ENCODE peak calls at places on chromosomes 1 and 21, in seven cellular contexts. One of them, this sample, is unnamed.

GRCh38 chr1:27970401-27970800 is 10.6 kb downstream of the XKR8 start:
- DNase-seq in amniotic stem cell: peak; percentile 50
- DNase-seq in ELR: peak; percentile 84
- DNase-seq in effector memory CD8-positive, alpha-beta T cell: no peak
- DNase-seq in germinal center: no peak
- DNase-seq in DND-41: no peak
- DNase-seq in HEK293T: no peak
- DNase-seq in this sample: no peak

GRCh38 chr1:20466231-20466630 is 19.8 kb downstream of the CAMK2N1 start:
- DNase-seq in amniotic stem cell: no peak
- DNase-seq in ELR: no peak
- DNase-seq in effector memory CD8-positive, alpha-beta T cell: no peak
- DNase-seq in germinal center: no peak
- DNase-seq in DND-41: no peak
- DNase-seq in HEK293T: no peak
- DNase-seq in this sample: no peak

GRCh38 chr21:34915364-34915834 is 133.7 kb downstream of the RUNX1 start:
- DNase-seq in amniotic stem cell: no peak
- DNase-seq in ELR: peak; percentile 81
- DNase-seq in effector memory CD8-positive, alpha-beta T cell: no peak
- DNase-seq in germinal center: no peak
- DNase-seq in DND-41: no peak
- DNase-seq in HEK293T: no peak
- DNase-seq in this sample: no peak

GRCh38 chr1:215252164-215252563 is 169.6 kb downstream of the KCNK2 start:
- DNase-seq in amniotic stem cell: no peak
- DNase-seq in ELR: no peak
- DNase-seq in effector memory CD8-positive, alpha-beta T cell: no peak
- DNase-seq in germinal center: no peak
- DNase-seq in DND-41: no peak
- DNase-seq in HEK293T: no peak
- DNase-seq in this sample: no peak

GRCh38 chr1:79207331-79207730 is 200.8 kb upstream of the ADGRL4 start:
- DNase-seq in amniotic stem cell: no peak
- DNase-seq in ELR: no peak
- DNase-seq in effector memory CD8-positive, alpha-beta T cell: no peak
- DNase-seq in germinal center: no peak
- DNase-seq in DND-41: no peak
- DNase-seq in HEK293T: no peak
- DNase-seq in this sample: no peak

GRCh38 chr1:183363967-183364366 is 54.2 kb downstream of the NMNAT2 start:
- DNase-seq in amniotic stem cell: no peak
- DNase-seq in ELR: peak; percentile 29
- DNase-seq in effector memory CD8-positive, alpha-beta T cell: no peak
- DNase-seq in germinal center: no peak
- DNase-seq in DND-41: no peak
- DNase-seq in HEK293T: no peak
- DNase-seq in this sample: no peak

GRCh38 chr1:207698822-207699483 is 52.9 kb upstream of the CD46 start:
- DNase-seq in amniotic stem cell: peak; percentile 45
- DNase-seq in ELR: peak; percentile 76
- DNase-seq in effector memory CD8-positive, alpha-beta T cell: peak; percentile 10
- DNase-seq in germinal center: no peak
- DNase-seq in DND-41: peak; percentile 50
- DNase-seq in HEK293T: peak; percentile 40
- DNase-seq in this sample: peak; percentile 70

GRCh38 chr21:41318218-41318617 is 1.6 kb downstream of the FAM3B start:
- DNase-seq in amniotic stem cell: no peak
- DNase-seq in ELR: no peak
- DNase-seq in effector memory CD8-positive, alpha-beta T cell: no peak
- DNase-seq in germinal center: no peak
- DNase-seq in DND-41: no peak
- DNase-seq in HEK293T: no peak
- DNase-seq in this sample: no peak

GRCh38 chr21:29405503-29406122 is 106.9 kb downstream of the BACH1 start:
- DNase-seq in amniotic stem cell: no peak
- DNase-seq in ELR: no peak
- DNase-seq in effector memory CD8-positive, alpha-beta T cell: no peak
- DNase-seq in germinal center: no peak
- DNase-seq in DND-41: no peak
- DNase-seq in HEK293T: no peak
- DNase-seq in this sample: no peak

GRCh38 chr1:94055459-94056122 is 65.4 kb downstream of the ABCA4 start:
- DNase-seq in amniotic stem cell: no peak
- DNase-seq in ELR: peak; percentile 43
- DNase-seq in effector memory CD8-positive, alpha-beta T cell: no peak
- DNase-seq in germinal center: no peak
- DNase-seq in DND-41: no peak
- DNase-seq in HEK293T: no peak
- DNase-seq in this sample: no peak

GRCh38 chr1:207459008-207459407 is 4.9 kb downstream of the CR2 start:
- DNase-seq in amniotic stem cell: no peak
- DNase-seq in ELR: no peak
- DNase-seq in effector memory CD8-positive, alpha-beta T cell: peak; percentile 7
- DNase-seq in germinal center: no peak
- DNase-seq in DND-41: peak; percentile 78
- DNase-seq in HEK293T: no peak
- DNase-seq in this sample: no peak

GRCh38 chr1:174931214-174931613 is 68.5 kb upstream of the CACYBP start:
- DNase-seq in amniotic stem cell: no peak
- DNase-seq in ELR: peak; percentile 10
- DNase-seq in effector memory CD8-positive, alpha-beta T cell: no peak
- DNase-seq in germinal center: no peak
- DNase-seq in DND-41: no peak
- DNase-seq in HEK293T: no peak
- DNase-seq in this sample: no peak

GRCh38 chr1:1390675-1391074 is 8.5 kb downstream of the CCNL2 start:
- DNase-seq in amniotic stem cell: no peak
- DNase-seq in ELR: no peak
- DNase-seq in effector memory CD8-positive, alpha-beta T cell: no peak
- DNase-seq in germinal center: no peak
- DNase-seq in DND-41: no peak
- DNase-seq in HEK293T: no peak
- DNase-seq in this sample: no peak

GRCh38 chr1:84675631-84676030 is 14.6 kb downstream of the SSX2IP start:
- DNase-seq in amniotic stem cell: no peak
- DNase-seq in ELR: no peak
- DNase-seq in effector memory CD8-positive, alpha-beta T cell: no peak
- DNase-seq in germinal center: no peak
- DNase-seq in DND-41: no peak
- DNase-seq in HEK293T: no peak
- DNase-seq in this sample: no peak

GRCh38 chr1:159532922-159533321 is 2.9 kb downstream of the OR10J5 start:
- DNase-seq in amniotic stem cell: no peak
- DNase-seq in ELR: peak; percentile 81
- DNase-seq in effector memory CD8-positive, alpha-beta T cell: no peak
- DNase-seq in germinal center: no peak
- DNase-seq in DND-41: no peak
- DNase-seq in HEK293T: no peak
- DNase-seq in this sample: no peak

GRCh38 chr1:150302338-150302737 is 8.7 kb downstream of the MRPS21 start:
- DNase-seq in amniotic stem cell: no peak
- DNase-seq in ELR: no peak
- DNase-seq in effector memory CD8-positive, alpha-beta T cell: no peak
- DNase-seq in germinal center: no peak
- DNase-seq in DND-41: no peak
- DNase-seq in HEK293T: no peak
- DNase-seq in this sample: no peak

GRCh38 chr1:162297208-162297607 is 79.4 kb downstream of the SPATA46 start:
- DNase-seq in amniotic stem cell: no peak
- DNase-seq in ELR: no peak
- DNase-seq in effector memory CD8-positive, alpha-beta T cell: no peak
- DNase-seq in germinal center: no peak
- DNase-seq in DND-41: no peak
- DNase-seq in HEK293T: no peak
- DNase-seq in this sample: no peak

GRCh38 chr1:172356620-172357019 is 63.9 kb upstream of the C1orf105 start:
- DNase-seq in amniotic stem cell: peak; percentile 28
- DNase-seq in ELR: peak; percentile 88
- DNase-seq in effector memory CD8-positive, alpha-beta T cell: no peak
- DNase-seq in germinal center: no peak
- DNase-seq in DND-41: no peak
- DNase-seq in HEK293T: no peak
- DNase-seq in this sample: peak; percentile 56

GRCh38 chr1:3326516-3327388 is 127.7 kb upstream of the ARHGEF16 start:
- DNase-seq in amniotic stem cell: no peak
- DNase-seq in ELR: no peak
- DNase-seq in effector memory CD8-positive, alpha-beta T cell: no peak
- DNase-seq in germinal center: no peak
- DNase-seq in DND-41: no peak
- DNase-seq in HEK293T: no peak
- DNase-seq in this sample: no peak

GRCh38 chr1:19643113-19643512 is 998 bp upstream of the NBL1 start:
- DNase-seq in amniotic stem cell: no peak
- DNase-seq in ELR: peak; percentile 81
- DNase-seq in effector memory CD8-positive, alpha-beta T cell: no peak
- DNase-seq in germinal center: no peak
- DNase-seq in DND-41: no peak
- DNase-seq in HEK293T: no peak
- DNase-seq in this sample: peak; percentile 79

GRCh38 chr1:232163533-232163932 is 466.4 kb downstream of the SIPA1L2 start:
- DNase-seq in amniotic stem cell: no peak
- DNase-seq in ELR: no peak
- DNase-seq in effector memory CD8-positive, alpha-beta T cell: no peak
- DNase-seq in germinal center: no peak
- DNase-seq in DND-41: no peak
- DNase-seq in HEK293T: no peak
- DNase-seq in this sample: no peak

GRCh38 chr1:81876901-81877750 is 76.4 kb downstream of the ADGRL2 start:
- DNase-seq in amniotic stem cell: no peak
- DNase-seq in ELR: peak; percentile 33
- DNase-seq in effector memory CD8-positive, alpha-beta T cell: no peak
- DNase-seq in germinal center: no peak
- DNase-seq in DND-41: no peak
- DNase-seq in HEK293T: no peak
- DNase-seq in this sample: no peak